ENCODE peak calls at places on chromosomes 1 and 21, in ten cellular contexts. J is endothelial cell of umbilical vein, X is GM23248, C is neural progenitor cell, A is transverse colon, T is kidney epithelial cell, Z is tibial nerve, V is sigmoid colon, R is uterus, B is neuronal stem cell. E is an unnamed sample. For H3K36me3 and H3K27me3, the result is how much of the 10 kb centered on the place peaks cover.

GRCh38 chr21:20169812-20170576 is 828.2 kb upstream of the NCAM2 start:
- DNase-seq in J (no peak), X (no peak), C (no peak), A (no peak), T (peak), Z (no peak), V (no peak), R (no peak), B (no peak), E (no peak)

GRCh38 chr1:209685835-209686234 is 10.6 kb downstream of the G0S2 start:
- DNase-seq in J (no peak), X (no peak), C (peak), A (no peak), T (no peak), Z (no peak), V (no peak), R (no peak), B (no peak), E (no peak)

GRCh38 chr1:203464226-203464625 is 11.4 kb upstream of the PRELP start:
- DNase-seq in J (peak), X (peak), C (no peak), A (no peak), T (no peak), Z (no peak), V (no peak), R (peak), B (no peak), E (no peak)

GRCh38 chr21:31837613-31838390 is 35.0 kb upstream of the HUNK start:
- DNase-seq in J (no peak), X (no peak), C (no peak), A (no peak), T (no peak), Z (no peak), V (no peak), R (no peak), B (no peak), E (no peak)

GRCh38 chr1:53987880-53988279 is 30.1 kb downstream of the LDLRAD1 start:
- DNase-seq in J (no peak), X (peak), C (no peak), A (no peak), T (no peak), Z (no peak), V (no peak), R (no peak), B (no peak), E (no peak)

GRCh38 chr1:34754878-34755637 is at the start of gene GJB5:
- DNase-seq in J (no peak), X (no peak), C (no peak), A (peak), T (no peak), Z (no peak), V (no peak), R (no peak), B (no peak), E (no peak)

GRCh38 chr1:40633563-40634376 is 31.7 kb downstream of the RIMS3 start:
- DNase-seq in J (no peak), X (no peak), C (no peak), A (peak), T (no peak), Z (peak), V (peak), R (peak), B (no peak), E (no peak)

GRCh38 chr1:8411803-8412182 is 93.9 kb downstream of the SLC45A1 start:
- DNase-seq in J (peak), X (no peak), C (no peak), A (no peak), T (no peak), Z (peak), V (no peak), R (no peak), B (no peak), E (no peak)

GRCh38 chr1:229347528-229347927 is 4.7 kb upstream of the CCSAP start:
- DNase-seq in J (no peak), X (no peak), C (no peak), A (no peak), T (no peak), Z (no peak), V (no peak), R (no peak), B (no peak), E (no peak)

GRCh38 chr1:172351761-172352161 is 68.7 kb upstream of the C1orf105 start:
- DNase-seq in J (peak), X (peak), C (no peak), A (no peak), T (no peak), Z (no peak), V (no peak), R (no peak), B (no peak), E (no peak)

GRCh38 chr1:63663301-63663700 is 70.1 kb downstream of the PGM1 start:
- DNase-seq in J (no peak), X (peak), C (no peak), A (no peak), T (no peak), Z (no peak), V (no peak), R (no peak), B (no peak), E (peak)

GRCh38 chr1:6515771-6516170 is 24.3 kb upstream of the PLEKHG5 start:
- DNase-seq in J (no peak), X (peak), C (no peak), A (no peak), T (no peak), Z (no peak), V (no peak), R (no peak), B (no peak), E (no peak)

GRCh38 chr1:205537386-205538018 is 33.0 kb downstream of the CDK18 start:
- DNase-seq in J (no peak), X (peak), C (no peak), A (peak), T (no peak), Z (no peak), V (peak), R (peak), B (no peak), E (peak)

GRCh38 chr1:218374972-218375371 is 29.8 kb downstream of the TGFB2 start:
- DNase-seq in J (peak), X (peak), C (no peak), A (no peak), T (no peak), Z (no peak), V (no peak), R (no peak), B (no peak), E (no peak)

GRCh38 chr1:38071530-38072266 is 25.1 kb upstream of the POU3F1 start:
- DNase-seq in J (peak), X (peak), C (no peak), A (no peak), T (peak), Z (no peak), V (no peak), R (no peak), B (no peak), E (no peak)

GRCh38 chr1:58818075-58818474 is 34.2 kb upstream of the JUN start:
- DNase-seq in J (peak), X (peak), C (no peak), A (no peak), T (no peak), Z (no peak), V (no peak), R (no peak), B (no peak), E (no peak)

GRCh38 chr1:196355206-196355786 is 252.9 kb downstream of the KCNT2 start:
- DNase-seq in J (peak), X (peak), C (no peak), A (no peak), T (no peak), Z (peak), V (no peak), R (no peak), B (no peak), E (no peak)

GRCh38 chr1:65449214-65449823 is 28.9 kb downstream of the LEPR start:
- DNase-seq in J (no peak), X (no peak), C (no peak), A (no peak), T (no peak), Z (no peak), V (no peak), R (no peak), B (no peak), E (no peak)

GRCh38 chr1:24022611-24023359 is 42.7 kb upstream of the SRSF10 start:
- DNase-seq in J (no peak), X (peak), C (no peak), A (peak), T (peak), Z (no peak), V (no peak), R (peak), B (no peak), E (peak)

GRCh38 chr1:64895500-64895899 is 70.8 kb downstream of the JAK1 start:
- DNase-seq in J (no peak), X (no peak), C (no peak), A (no peak), T (no peak), Z (no peak), V (no peak), R (no peak), B (no peak), E (no peak)

GRCh38 chr1:113138778-113139177 is 65.8 kb downstream of the LRIG2 start:
- DNase-seq in J (no peak), X (peak), C (no peak), A (no peak), T (no peak), Z (no peak), V (no peak), R (no peak), B (no peak), E (no peak)

GRCh38 chr1:193939585-193939984 is 753.2 kb upstream of the B3GALT2 start:
- DNase-seq in J (no peak), X (no peak), C (no peak), A (no peak), T (no peak), Z (no peak), V (no peak), R (no peak), B (no peak), E (no peak)

GRCh38 chr1:178470411-178470960 is 26.3 kb downstream of the CLEC20A start:
- DNase-seq in J (no peak), X (no peak), C (no peak), A (peak), T (peak), Z (no peak), V (no peak), R (no peak), B (no peak), E (no peak)

GRCh38 chr1:15944308-15945010 is 31.4 kb downstream of the ZBTB17 start:
- DNase-seq in J (no peak), X (no peak), C (no peak), A (no peak), T (no peak), Z (no peak), V (no peak), R (peak), B (no peak), E (no peak)

GRCh38 chr1:45400049-45400448 is 59.8 kb upstream of the MUTYH start:
- DNase-seq in J (no peak), X (no peak), C (peak), A (no peak), T (no peak), Z (no peak), V (no peak), R (no peak), B (no peak), E (no peak)

GRCh38 chr21:36425286-36425685 is 40.1 kb downstream of the CHAF1B start:
- DNase-seq in J (no peak), X (peak), C (no peak), A (no peak), T (no peak), Z (no peak), V (no peak), R (no peak), B (no peak), E (no peak)

GRCh38 chr1:67689267-67690017 is 4.4 kb downstream of the GADD45A start:
- DNase-seq in J (peak), X (no peak), C (no peak), A (no peak), T (no peak), Z (no peak), V (no peak), R (no peak), B (no peak), E (no peak)

GRCh38 chr1:46466477-46467182 is 23.0 kb upstream of the DMBX1 start:
- DNase-seq in J (no peak), X (peak), C (peak), A (no peak), T (no peak), Z (no peak), V (no peak), R (no peak), B (peak), E (no peak)

GRCh38 chr21:36565616-36566015 is 85.7 kb upstream of the CLDN14 start:
- DNase-seq in J (no peak), X (no peak), C (no peak), A (no peak), T (no peak), Z (no peak), V (no peak), R (no peak), B (no peak), E (no peak)

GRCh38 chr1:76230894-76231293 is 156.3 kb downstream of the ST6GALNAC3 start:
- DNase-seq in J (no peak), X (no peak), C (no peak), A (no peak), T (no peak), Z (no peak), V (no peak), R (no peak), B (no peak), E (no peak)

GRCh38 chr1:17632541-17633193 is 93.2 kb downstream of the ARHGEF10L start:
- DNase-seq in J (no peak), X (peak), C (no peak), A (no peak), T (no peak), Z (no peak), V (no peak), R (no peak), B (no peak), E (no peak)

GRCh38 chr1:227321035-227321434 is 2.7 kb upstream of the CDC42BPA start:
- DNase-seq in J (no peak), X (no peak), C (no peak), A (no peak), T (no peak), Z (no peak), V (no peak), R (no peak), B (no peak), E (no peak)

GRCh38 chr1:232568331-232568852 is 61.5 kb downstream of the SIPA1L2 start:
- DNase-seq in J (no peak), X (peak), C (no peak), A (no peak), T (no peak), Z (no peak), V (no peak), R (no peak), B (no peak), E (no peak)

GRCh38 chr1:170075186-170075585 is 691 bp upstream of the KIFAP3 start:
- DNase-seq in J (no peak), X (no peak), C (no peak), A (no peak), T (no peak), Z (no peak), V (no peak), R (peak), B (no peak), E (no peak)

GRCh38 chr1:182304218-182305016 is 87.2 kb downstream of the GLUL start:
- DNase-seq in J (no peak), X (no peak), C (no peak), A (no peak), T (no peak), Z (peak), V (no peak), R (peak), B (no peak), E (no peak)

GRCh38 chr21:43824250-43824882 is 35.0 kb downstream of the RRP1 start:
- DNase-seq in J (no peak), X (peak), C (no peak), A (no peak), T (no peak), Z (no peak), V (peak), R (no peak), B (no peak), E (no peak)

GRCh38 chr1:2470290-2471158 is 5.6 kb upstream of the PLCH2 start:
- DNase-seq in J (no peak), X (no peak), C (no peak), A (no peak), T (no peak), Z (no peak), V (no peak), R (no peak), B (no peak), E (no peak)

GRCh38 chr1:84374991-84375838 is 23.1 kb upstream of the DNASE2B start:
- DNase-seq in J (no peak), X (peak), C (no peak), A (no peak), T (no peak), Z (peak), V (no peak), R (peak), B (no peak), E (peak)

DNA sequence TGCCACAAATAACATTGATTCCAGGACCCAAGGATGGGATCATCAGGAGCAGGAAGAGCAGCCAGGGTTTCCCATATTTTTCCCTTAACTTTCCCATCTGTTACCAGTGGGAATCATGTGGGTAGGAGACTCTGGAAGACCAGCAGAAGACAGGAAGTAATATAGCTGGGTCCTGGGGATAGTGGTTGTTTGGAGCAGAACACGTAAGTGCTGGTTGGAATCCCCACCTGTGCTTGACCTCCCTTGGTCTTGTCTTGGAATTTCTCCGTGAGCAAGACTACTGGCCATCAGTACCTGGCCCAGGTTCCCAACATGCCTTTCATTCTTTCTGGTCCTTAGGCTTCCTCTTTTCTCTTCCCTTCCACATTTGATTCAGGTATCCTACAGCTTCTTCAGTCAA is 20.9 kb upstream of the SLC27A3 start:
- DNase-seq in J (no peak), X (no peak), C (no peak), A (no peak), T (no peak), Z (no peak), V (no peak), R (no peak), B (no peak), E (no peak)
- H3K36me3 ChIP-seq in J (under half), X (under half), C (under half), A (under half), T (under half), Z (under half), V (half or more), R (under half), B (under half), E (under half)

GRCh38 chr21:41763996-41764395 is 2.9 kb downstream of the RIPK4 start:
- DNase-seq in J (no peak), X (no peak), C (no peak), A (no peak), T (no peak), Z (no peak), V (no peak), R (no peak), B (no peak), E (no peak)
- H3K27me3 ChIP-seq in J (half or more), X (under half), C (half or more), A (half or more), T (under half), Z (half or more), V (half or more), R (under half), B (under half), E (under half)

DNA sequence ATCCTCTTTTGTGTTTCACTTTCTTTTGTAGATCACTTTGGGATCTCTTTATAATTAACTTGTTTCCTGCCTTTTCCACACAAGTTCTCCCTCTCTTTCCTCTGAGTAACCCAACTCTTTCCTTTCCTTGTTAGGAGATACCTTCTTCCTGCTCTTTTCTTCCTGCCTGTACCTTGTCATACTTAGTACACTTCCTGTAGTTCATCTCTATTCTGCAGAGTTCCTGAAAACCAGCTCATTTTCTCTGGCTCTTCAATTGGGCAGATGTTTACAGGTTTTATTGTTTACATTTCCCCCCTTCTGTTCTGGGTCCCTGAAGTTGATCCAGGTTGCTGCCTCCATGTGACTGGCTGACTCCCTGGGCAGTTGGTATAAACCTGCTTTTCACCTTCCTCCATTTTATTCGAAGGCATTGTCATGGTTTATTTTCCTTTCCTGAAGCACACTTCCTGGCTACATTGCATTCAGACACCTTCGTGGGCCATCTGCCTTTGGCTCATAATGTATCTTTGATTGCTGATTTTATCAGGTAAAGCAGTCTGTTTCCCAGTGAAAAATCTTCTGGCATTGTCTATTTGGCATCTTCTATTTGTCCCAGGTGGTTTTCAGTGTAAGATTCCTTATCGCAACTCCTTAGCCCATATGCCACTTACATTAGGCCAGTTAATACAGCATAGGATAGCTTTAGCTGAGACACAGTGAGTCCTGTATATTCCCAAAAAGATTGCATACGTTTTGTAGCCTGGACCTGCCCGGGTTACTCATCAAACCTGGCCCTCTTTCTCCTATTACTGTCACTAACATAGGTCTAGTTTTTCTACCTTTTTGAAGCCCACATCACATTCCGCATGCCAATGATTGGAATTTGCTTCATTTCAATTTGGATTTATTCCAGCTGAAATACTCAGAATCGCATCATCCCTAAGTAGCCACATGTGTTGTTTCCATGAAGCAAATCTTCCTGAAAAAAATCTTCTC is 15.4 kb downstream of the CTH start:
- DNase-seq in J (no peak), X (no peak), C (no peak), A (no peak), T (no peak), Z (no peak), V (no peak), R (no peak), B (no peak), E (no peak)
- H3K36me3 ChIP-seq in J (under half), X (half or more), C (under half), A (under half), T (under half), Z (under half), V (half or more), R (under half), B (under half), E (under half)

DNA sequence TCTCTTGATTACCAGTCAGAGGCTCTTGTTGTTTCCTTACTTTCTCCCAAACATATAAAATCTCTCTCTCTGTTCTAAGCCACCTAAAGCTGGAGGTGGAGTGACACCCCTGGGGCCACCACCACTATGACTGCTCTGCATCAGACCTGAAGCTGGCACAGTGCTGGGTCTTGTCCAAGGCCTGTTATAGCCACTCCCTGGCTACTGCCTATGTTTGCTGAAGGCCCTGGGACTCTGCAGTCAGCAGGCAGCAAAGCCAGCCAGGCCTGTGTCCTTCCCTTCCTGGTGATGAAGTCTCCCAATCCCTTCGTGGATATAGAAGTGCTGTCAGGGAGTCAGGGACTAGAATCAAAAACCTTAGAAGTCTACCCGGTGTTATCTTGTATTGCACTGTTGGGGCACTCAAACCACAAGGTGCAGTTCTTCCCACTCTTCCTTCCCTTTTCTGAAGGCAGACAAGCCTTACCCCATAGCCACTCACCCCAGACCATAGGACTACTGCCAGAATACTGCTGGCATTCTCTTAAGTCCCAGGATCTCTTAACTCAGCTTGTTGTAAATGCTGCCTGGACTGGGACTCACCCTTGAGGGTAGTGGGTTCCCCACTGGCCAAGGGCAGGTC is 103.1 kb downstream of the RPS6KC1 start:
- DNase-seq in J (no peak), X (no peak), C (no peak), A (no peak), T (no peak), Z (no peak), V (no peak), R (no peak), B (no peak), E (no peak)
- H3K27me3 ChIP-seq in J (under half), X (under half), C (under half), A (under half), T (under half), Z (under half), V (under half), R (under half), B (under half), E (under half)